ENCODE peak calls at places on chromosomes 13 and 19, in five cellular contexts. Y, I, E, A and D are unnamed samples.

GRCh38 chr13:111131610-111132009 is 16.5 kb downstream of the ARHGEF7 start:
- DNase-seq in Y (no peak), I (no peak), E (no peak), A (no peak), D (no peak)

GRCh38 chr13:113597386-113598080 is 13.0 kb downstream of the TFDP1 start:
- DNase-seq in Y (no peak), I (no peak), E (peak), A (no peak), D (no peak)

GRCh38 chr19:13839938-13840750 is 36.8 kb upstream of the NANOS3 start:
- DNase-seq in Y (no peak), I (peak), E (peak), A (peak), D (no peak)

GRCh38 chr19:33133438-33134031 is 1.6 kb downstream of the WDR88 start:
- DNase-seq in Y (peak), I (no peak), E (peak), A (no peak), D (no peak)

GRCh38 chr19:5364674-5365073 is 24.1 kb upstream of the PTPRS start:
- DNase-seq in Y (peak), I (no peak), E (peak), A (no peak), D (no peak)

GRCh38 chr13:20193924-20194631 is 1.3 kb upstream of the GJB2 start:
- DNase-seq in Y (no peak), I (no peak), E (no peak), A (no peak), D (no peak)

GRCh38 chr13:40624338-40624737 is 42.1 kb downstream of the FOXO1 start:
- DNase-seq in Y (no peak), I (no peak), E (no peak), A (no peak), D (no peak)

GRCh38 chr13:73303858-73304257 is 245.1 kb downstream of the KLF5 start:
- DNase-seq in Y (no peak), I (peak), E (peak), A (no peak), D (no peak)

GRCh38 chr19:50537769-50538230 is 24.1 kb upstream of the ASPDH start:
- DNase-seq in Y (peak), I (peak), E (peak), A (peak), D (peak)

GRCh38 chr13:24149306-24150032 is 11.1 kb upstream of the SPATA13 start:
- DNase-seq in Y (no peak), I (no peak), E (no peak), A (no peak), D (no peak)

GRCh38 chr19:2495130-2495641 is 19.3 kb downstream of the GADD45B start:
- DNase-seq in Y (no peak), I (peak), E (no peak), A (peak), D (no peak)

GRCh38 chr13:76012091-76012721 is 376.1 kb downstream of the LMO7 start:
- DNase-seq in Y (no peak), I (peak), E (no peak), A (peak), D (no peak)

GRCh38 chr13:101552797-101553196 is 100.3 kb downstream of the ITGBL1 start:
- DNase-seq in Y (no peak), I (peak), E (no peak), A (peak), D (no peak)

GRCh38 chr13:106567421-106568224 is at the start of gene ARGLU1:
- DNase-seq in Y (peak), I (peak), E (peak), A (peak), D (peak)

GRCh38 chr19:45470147-45471081 is 2.6 kb downstream of the FOSB start:
- DNase-seq in Y (no peak), I (peak), E (no peak), A (peak), D (no peak)

GRCh38 chr19:44644391-44645016 is 794 bp downstream of the PVR start:
- DNase-seq in Y (peak), I (peak), E (peak), A (peak), D (peak)

GRCh38 chr13:111531505-111531904 is 211.1 kb downstream of the TEX29 start:
- DNase-seq in Y (no peak), I (peak), E (no peak), A (no peak), D (no peak)

GRCh38 chr19:12940897-12941296 is 2.5 kb downstream of the CALR start:
- DNase-seq in Y (no peak), I (no peak), E (no peak), A (no peak), D (no peak)

GRCh38 chr19:16030964-16031871 is 45.1 kb upstream of the TPM4 start:
- DNase-seq in Y (no peak), I (no peak), E (peak), A (no peak), D (no peak)

GRCh38 chr19:2451741-2452140 is 5.0 kb downstream of the LMNB2 start:
- DNase-seq in Y (no peak), I (no peak), E (no peak), A (no peak), D (no peak)

GRCh38 chr13:23500858-23501257 is 67.4 kb upstream of the SACS start:
- DNase-seq in Y (no peak), I (peak), E (no peak), A (peak), D (no peak)

GRCh38 chr19:10718205-10719196 is 622 bp downstream of the DNM2 start:
- DNase-seq in Y (peak), I (peak), E (no peak), A (peak), D (no peak)

GRCh38 chr13:110801044-110801443 is 87.5 kb downstream of the ING1 start:
- DNase-seq in Y (no peak), I (no peak), E (no peak), A (no peak), D (no peak)

GRCh38 chr13:27712421-27712820 is 79.9 kb upstream of the GSX1 start:
- DNase-seq in Y (no peak), I (no peak), E (no peak), A (peak), D (no peak)

GRCh38 chr13:33150146-33150545 is 133.9 kb downstream of the KL start:
- DNase-seq in Y (no peak), I (peak), E (no peak), A (peak), D (no peak)

GRCh38 chr13:29849071-29849541 is 1.3 kb downstream of the UBL3 start:
- DNase-seq in Y (no peak), I (peak), E (no peak), A (peak), D (no peak)

GRCh38 chr19:12952488-12953455 is 4.3 kb downstream of the GADD45GIP1 start:
- DNase-seq in Y (no peak), I (peak), E (no peak), A (no peak), D (no peak)

GRCh38 chr13:107138468-107138867 is 570.5 kb upstream of the ARGLU1 start:
- DNase-seq in Y (no peak), I (no peak), E (no peak), A (no peak), D (no peak)

GRCh38 chr19:48506138-48506733 is 5.4 kb downstream of the LMTK3 start:
- DNase-seq in Y (no peak), I (peak), E (peak), A (peak), D (no peak)

GRCh38 chr19:49847731-49848696 is 2.9 kb upstream of the PTOV1 start:
- DNase-seq in Y (no peak), I (peak), E (no peak), A (peak), D (no peak)

GRCh38 chr19:44846455-44847143 is 502 bp downstream of the NECTIN2 start:
- DNase-seq in Y (peak), I (no peak), E (peak), A (peak), D (peak)

GRCh38 chr13:79859756-79860155 is 378.8 kb downstream of the NDFIP2 start:
- DNase-seq in Y (no peak), I (no peak), E (no peak), A (no peak), D (no peak)
- H3K27ac ChIP-seq in Y (no peak), I (no peak), E (no peak), A (no peak), D (no peak)

GRCh38 chr19:9289231-9289884 is 20.3 kb downstream of the ZNF699 start:
- DNase-seq in Y (no peak), I (no peak), E (no peak), A (no peak), D (no peak)
- H4K91ac ChIP-seq in Y (no peak), I (no peak), E (no peak), A (no peak), D (no peak)

GRCh38 chr13:109215377-109215776 is 571.0 kb downstream of the IRS2 start:
- DNase-seq in Y (no peak), I (no peak), E (no peak), A (no peak), D (no peak)

GRCh38 chr13:109211616-109212015 is 574.8 kb downstream of the IRS2 start:
- DNase-seq in Y (no peak), I (no peak), E (no peak), A (no peak), D (no peak)

GRCh38 chr13:109214393-109214792 is 572.0 kb downstream of the IRS2 start:
- DNase-seq in Y (no peak), I (peak), E (no peak), A (no peak), D (no peak)

GRCh38 chr13:109213714-109214113 is 572.7 kb downstream of the IRS2 start:
- DNase-seq in Y (no peak), I (no peak), E (peak), A (no peak), D (no peak)

DNA sequence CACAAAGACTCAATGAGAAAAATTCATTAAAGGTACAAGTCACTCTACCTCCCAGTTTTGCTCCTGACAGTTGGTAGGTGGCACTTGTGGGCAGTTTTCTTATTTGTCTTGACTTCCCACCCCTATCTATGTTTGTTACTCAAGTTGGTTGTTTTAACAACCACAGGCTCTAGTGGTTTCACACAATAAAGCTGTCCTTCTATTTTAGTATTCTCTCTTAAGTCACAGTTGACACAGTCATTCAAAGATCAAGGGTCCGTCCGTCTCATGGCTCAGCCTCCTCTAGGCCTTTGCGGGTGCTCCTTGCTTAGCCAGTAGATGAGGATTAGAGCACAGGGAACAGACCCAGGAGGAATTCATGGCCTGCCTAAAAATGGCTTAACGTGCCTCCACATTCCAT is 573.8 kb downstream of the IRS2 start:
- DNase-seq in Y (no peak), I (no peak), E (no peak), A (no peak), D (no peak)
- H2BK15ac ChIP-seq in Y (no peak), I (no peak), E (no peak), A (no peak), D (no peak)

GRCh38 chr13:60619461-60619860 is 222.4 kb downstream of the TDRD3 start:
- DNase-seq in Y (no peak), I (no peak), E (no peak), A (no peak), D (no peak)
- H3K27ac ChIP-seq in Y (no peak), I (no peak), E (no peak), A (no peak), D (no peak)

DNA sequence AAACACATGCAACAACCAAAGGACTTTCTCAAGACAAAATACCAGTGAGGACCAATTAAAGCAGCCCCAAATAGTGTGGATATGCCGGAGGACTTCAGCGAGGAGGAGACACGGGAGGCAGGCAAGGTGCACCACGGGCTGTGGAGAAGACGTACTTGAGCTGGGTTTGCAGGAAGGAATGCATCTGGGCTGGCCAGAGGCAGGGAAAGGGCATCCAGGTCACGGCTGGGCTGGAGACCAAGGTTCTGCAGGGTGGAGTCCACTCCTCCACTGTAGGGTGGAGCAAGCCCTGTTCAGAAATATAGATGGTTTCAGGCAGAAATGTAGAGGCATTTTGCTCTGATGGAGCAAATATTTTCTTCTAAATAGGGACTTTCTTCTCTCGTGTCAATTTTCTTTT is 36.6 kb upstream of the MEDAG start:
- DNase-seq in Y (no peak), I (peak), E (no peak), A (no peak), D (no peak)
- H4K91ac ChIP-seq in Y (no peak), I (peak), E (no peak), A (peak), D (no peak)

GRCh38 chr13:79779061-79779460 is 298.1 kb downstream of the NDFIP2 start:
- DNase-seq in Y (no peak), I (no peak), E (no peak), A (no peak), D (no peak)

GRCh38 chr13:79782541-79783216 is 301.7 kb downstream of the NDFIP2 start:
- DNase-seq in Y (peak), I (peak), E (peak), A (peak), D (peak)

GRCh38 chr13:79779761-79780160 is 298.8 kb downstream of the NDFIP2 start:
- DNase-seq in Y (no peak), I (peak), E (no peak), A (peak), D (peak)

GRCh38 chr13:79781829-79782540 is 301.0 kb downstream of the NDFIP2 start:
- DNase-seq in Y (no peak), I (peak), E (no peak), A (peak), D (no peak)

GRCh38 chr13:79780240-79780639 is 299.3 kb downstream of the NDFIP2 start:
- DNase-seq in Y (no peak), I (peak), E (no peak), A (peak), D (no peak)
- H2BK15ac ChIP-seq in Y (no peak), I (peak), E (no peak), A (no peak), D (no peak)

GRCh38 chr13:90483906-90484305 is 863.6 kb upstream of the MIR17HG start:
- DNase-seq in Y (no peak), I (no peak), E (no peak), A (no peak), D (no peak)

DNA sequence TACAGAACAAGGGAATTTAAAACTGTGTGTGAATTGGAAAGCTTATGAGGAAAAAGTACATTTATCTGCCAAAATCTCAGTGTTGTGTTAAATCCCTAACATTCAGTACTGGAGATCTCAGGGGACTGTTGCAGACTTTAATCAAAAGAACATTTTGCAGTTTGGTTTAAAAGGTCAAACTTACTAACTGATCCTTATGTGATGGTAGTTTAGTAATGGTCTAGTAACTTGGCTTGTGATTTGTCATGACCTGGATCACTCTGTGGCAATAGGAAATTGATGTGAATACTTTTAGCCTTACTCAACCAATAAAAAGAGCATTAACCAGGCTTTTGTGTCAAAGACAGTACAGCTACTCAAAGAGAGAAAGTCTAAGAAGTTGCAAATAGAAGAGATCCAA is 862.0 kb upstream of the MIR17HG start:
- DNase-seq in Y (no peak), I (peak), E (no peak), A (peak), D (no peak)
- H3K27ac ChIP-seq in Y (no peak), I (no peak), E (no peak), A (no peak), D (no peak)

DNA sequence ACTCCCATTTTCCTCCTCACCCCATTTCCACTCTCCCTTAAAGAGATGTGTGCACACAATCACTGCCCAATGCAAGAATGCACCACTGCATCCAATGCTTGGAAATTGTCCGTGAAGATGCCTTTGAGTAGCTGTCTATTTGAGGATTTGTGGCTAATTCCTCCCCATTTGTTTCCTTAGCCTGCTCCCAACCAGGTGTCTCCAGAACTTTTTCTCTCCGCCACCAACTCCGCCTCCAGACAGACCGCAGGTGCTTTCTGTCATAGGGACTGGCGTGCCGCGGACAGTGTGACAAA is 485 bp upstream of the TM9SF2 start:
- DNase-seq in Y (no peak), I (no peak), E (no peak), A (no peak), D (no peak)
- H4K91ac ChIP-seq in Y (peak), I (peak), E (no peak), A (no peak), D (no peak)

DNA sequence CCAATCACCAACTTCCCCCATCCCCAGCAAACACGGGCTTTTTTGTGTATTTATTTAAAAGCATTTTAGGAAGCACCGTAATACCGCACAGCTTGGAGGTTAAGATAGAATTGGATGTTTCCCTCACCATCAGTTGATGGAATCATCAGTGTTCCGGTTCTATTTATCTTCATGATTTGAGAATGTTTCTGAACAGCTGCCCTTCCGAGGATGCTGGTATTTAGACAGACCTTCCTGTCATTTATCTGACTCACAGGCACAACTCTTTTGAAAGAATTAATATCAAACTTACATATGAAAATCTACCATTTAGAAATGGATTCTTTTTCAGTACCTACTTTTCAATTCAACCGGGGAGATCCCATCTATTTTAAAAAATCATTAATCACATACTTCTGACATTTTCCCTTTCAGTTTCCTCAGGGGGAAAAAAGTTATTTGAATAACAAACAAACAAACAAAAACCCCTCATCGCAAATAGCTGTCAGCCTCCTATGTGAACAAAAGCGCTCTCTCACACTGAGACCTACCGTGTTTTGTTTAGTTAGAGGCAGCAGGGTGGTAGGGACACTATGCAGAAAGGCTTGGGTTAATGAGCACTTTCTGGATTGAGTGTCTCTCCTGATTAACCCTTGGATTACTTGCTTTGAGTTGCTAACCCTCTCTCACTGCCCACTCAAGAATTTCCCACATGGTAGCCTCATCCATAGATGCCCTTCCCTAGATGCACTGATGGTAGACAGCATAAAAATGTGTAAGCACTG is 189.3 kb downstream of the TM9SF2 start:
- DNase-seq in Y (no peak), I (no peak), E (no peak), A (no peak), D (peak)
- H2BK15ac ChIP-seq in Y (no peak), I (no peak), E (no peak), A (no peak), D (no peak)

GRCh38 chr19:39160889-39161672 is 35.5 kb downstream of the PAK4 start:
- DNase-seq in Y (no peak), I (peak), E (no peak), A (peak), D (no peak)
- H3K27ac ChIP-seq in Y (no peak), I (peak), E (no peak), A (no peak), D (no peak)